ENCODE peak calls at places on chromosomes 16 and 17, in eight cellular contexts. E is activated CD8-positive, alpha-beta memory T cell treated with anti-CD3 and anti-CD28 coated beads, Interleukin-2, amount 50 U/mL, for 48 hours; M is COR-L47; K is KBM-7; Y is CD4-positive, alpha-beta T cell; T is HFFc6; O is GM10248; G is kidney epithelial cell. H is an unnamed sample.

GRCh38 chr17:72244942-72245341 is 124.1 kb downstream of the SOX9 start:
- DNase-seq in E (no peak), M (no peak), K (no peak), Y (no peak), T (no peak), O (no peak), G (no peak), H (no peak)

GRCh38 chr17:45226620-45227019 is 4.9 kb downstream of the FMNL1 start:
- DNase-seq in E (peak; percentile 56), M (no peak), K (no peak), Y (no peak), T (no peak), O (no peak), G (no peak), H (no peak)

GRCh38 chr17:6457688-6458190 is 13.5 kb downstream of the PIMREG start:
- DNase-seq in E (no peak), M (no peak), K (no peak), Y (no peak), T (no peak), O (no peak), G (no peak), H (no peak)

GRCh38 chr16:67173808-67174705 is 3.7 kb downstream of the NOL3 start:
- DNase-seq in E (peak; percentile 83), M (peak; percentile 88), K (peak; percentile 80), Y (peak; percentile 38), T (peak; percentile 85), O (peak; percentile 77), G (no peak), H (peak; percentile 87)

GRCh38 chr17:72205357-72205756 is 84.5 kb downstream of the SOX9 start:
- DNase-seq in E (no peak), M (no peak), K (no peak), Y (no peak), T (no peak), O (no peak), G (no peak), H (no peak)

GRCh38 chr17:43736389-43736788 is 22.2 kb downstream of the SOST start:
- DNase-seq in E (no peak), M (no peak), K (no peak), Y (no peak), T (no peak), O (no peak), G (no peak), H (no peak)

GRCh38 chr17:63445571-63446217 is 412 bp downstream of the CYB561 start:
- DNase-seq in E (no peak), M (peak; percentile 85), K (no peak), Y (no peak), T (no peak), O (peak; percentile 64), G (no peak), H (no peak)

GRCh38 chr16:3577302-3577752 is at the start of gene NLRC3:
- DNase-seq in E (peak; percentile 75), M (no peak), K (peak; percentile 74), Y (peak; percentile 37), T (no peak), O (peak; percentile 65), G (no peak), H (no peak)

GRCh38 chr17:45393477-45393876 is 39.2 kb downstream of the ARHGAP27 start:
- DNase-seq in E (no peak), M (no peak), K (no peak), Y (no peak), T (no peak), O (no peak), G (no peak), H (no peak)

GRCh38 chr17:70238228-70238627 is 68.9 kb downstream of the KCNJ2 start:
- DNase-seq in E (no peak), M (no peak), K (no peak), Y (no peak), T (no peak), O (no peak), G (no peak), H (no peak)

GRCh38 chr17:83015511-83015910 is 63.9 kb upstream of the METRNL start:
- DNase-seq in E (no peak), M (no peak), K (no peak), Y (no peak), T (no peak), O (no peak), G (no peak), H (no peak)

GRCh38 chr17:37701424-37702020 is 43.3 kb downstream of the HNF1B start:
- DNase-seq in E (peak; percentile 71), M (no peak), K (peak; percentile 78), Y (no peak), T (no peak), O (peak; percentile 74), G (no peak), H (no peak)

GRCh38 chr17:15350777-15351486 is 9.5 kb upstream of the TEKT3 start:
- DNase-seq in E (no peak), M (no peak), K (no peak), Y (no peak), T (no peak), O (no peak), G (no peak), H (no peak)

GRCh38 chr16:65510241-65510640 is 388.4 kb upstream of the CDH11 start:
- DNase-seq in E (no peak), M (no peak), K (no peak), Y (no peak), T (no peak), O (no peak), G (no peak), H (no peak)

GRCh38 chr17:57597531-57598453 is 147.3 kb downstream of the CCDC182 start:
- DNase-seq in E (no peak), M (peak; percentile 80), K (peak; percentile 75), Y (no peak), T (peak; percentile 65), O (no peak), G (no peak), H (peak; percentile 72)

GRCh38 chr16:6091021-6091420 is 993.4 kb upstream of the EEF2KMT start:
- DNase-seq in E (no peak), M (no peak), K (no peak), Y (no peak), T (no peak), O (no peak), G (no peak), H (no peak)

GRCh38 chr16:1042776-1043349 is 29.7 kb upstream of the SSTR5 start:
- DNase-seq in E (no peak), M (peak; percentile 40), K (no peak), Y (no peak), T (no peak), O (no peak), G (no peak), H (no peak)

H was measured in HT1080.